ENCODE peak calls at places on chromosomes 3 and 15, in four cellular contexts. I is heart right ventricle, W is A549, S is epithelial cell of esophagus. V is an unnamed sample.

GRCh38 chr3:26058774-26059455 is 269.0 kb downstream of the OXSM start:
- DNase-seq in I (no peak), W (no peak), S (no peak), V (no peak)

GRCh38 chr3:120983841-120984240 is 75.8 kb downstream of the STXBP5L start:
- DNase-seq in I (no peak), W (no peak), S (peak; percentile 16), V (no peak)

GRCh38 chr3:164233951-164234350 is 844.3 kb downstream of the SI start:
- DNase-seq in I (no peak), W (no peak), S (no peak), V (no peak)

GRCh38 chr3:32850226-32850625 is 32.4 kb downstream of the TRIM71 start:
- DNase-seq in I (no peak), W (no peak), S (no peak), V (no peak)

GRCh38 chr3:113279686-113280085 is 68.3 kb downstream of the BOC start:
- DNase-seq in I (no peak), W (no peak), S (no peak), V (no peak)

GRCh38 chr3:46905661-46906451 is 28.3 kb downstream of the PTH1R start:
- DNase-seq in I (no peak), W (no peak), S (no peak), V (no peak)

GRCh38 chr3:31377045-31377642 is 155.6 kb upstream of the STT3B start:
- DNase-seq in I (no peak), W (peak; percentile 43), S (peak; percentile 97), V (no peak)

GRCh38 chr15:68415061-68415460 is 16.9 kb downstream of the ITGA11 start:
- DNase-seq in I (peak; percentile 2), W (no peak), S (no peak), V (no peak)

GRCh38 chr15:33242165-33242564 is 47.7 kb upstream of the FMN1 start:
- DNase-seq in I (no peak), W (peak; percentile 49), S (peak; percentile 99), V (no peak)

GRCh38 chr15:80568298-80568697 is 126.8 kb upstream of the ABHD17C start:
- DNase-seq in I (no peak), W (no peak), S (peak; percentile 79), V (no peak)

GRCh38 chr3:14540209-14540575 is at the start of gene GRIP2:
- DNase-seq in I (peak; percentile 61), W (no peak), S (no peak), V (no peak)

GRCh38 chr3:194249323-194250103 is 101.6 kb downstream of the CPN2 start:
- DNase-seq in I (no peak), W (no peak), S (no peak), V (no peak)

GRCh38 chr3:148955544-148956346 is 35.6 kb upstream of the GYG1 start:
- DNase-seq in I (peak; percentile 72), W (peak; percentile 19), S (peak; percentile 60), V (no peak)

GRCh38 chr3:141940204-141940776 is 63.8 kb downstream of the ATP1B3 start:
- DNase-seq in I (no peak), W (peak; percentile 47), S (peak; percentile 99), V (no peak)

GRCh38 chr3:104598848-104599501 is 767.7 kb upstream of the ALCAM start:
- DNase-seq in I (no peak), W (no peak), S (peak; percentile 80), V (no peak)

GRCh38 chr3:37254316-37254715 is 79.9 kb upstream of the LRRFIP2 start:
- DNase-seq in I (no peak), W (no peak), S (no peak), V (no peak)

GRCh38 chr15:70825841-70826240 is 28.1 kb downstream of the LARP6 start:
- DNase-seq in I (no peak), W (no peak), S (no peak), V (no peak)

GRCh38 chr15:28983432-28984311 is 97.9 kb downstream of the APBA2 start:
- DNase-seq in I (no peak), W (no peak), S (no peak), V (no peak)

GRCh38 chr3:192408007-192408655 is 319.2 kb downstream of the FGF12 start:
- DNase-seq in I (peak; percentile 11), W (no peak), S (peak; percentile 20), V (no peak)

GRCh38 chr3:180910823-180911222 is 1.6 kb upstream of the FXR1 start:
- DNase-seq in I (no peak), W (no peak), S (no peak), V (no peak)

GRCh38 chr3:99758502-99759177 is 59.0 kb upstream of the CMSS1 start:
- DNase-seq in I (no peak), W (no peak), S (peak; percentile 14), V (no peak)

GRCh38 chr3:79162653-79163052 is 605.1 kb downstream of the ROBO1 start:
- DNase-seq in I (no peak), W (no peak), S (no peak), V (no peak)

GRCh38 chr3:8767667-8768363 is 1.6 kb downstream of the OXTR start:
- DNase-seq in I (no peak), W (no peak), S (peak; percentile 86), V (no peak)
- H3K4me3 ChIP-seq in I (no peak overlapping the region), W (no peak overlapping the region), S (peak overlapping the region; percentile 27), V (peak overlapping the region; percentile 58)

GRCh38 chr3:127857270-127857801 is 35.0 kb upstream of the MGLL start:
- DNase-seq in I (no peak), W (no peak), S (peak; percentile 21), V (no peak)
- TF ChIP-seq CTCF in I (no peak), W (no peak), S (peak; percentile 29), V (peak; percentile 32)

DNA sequence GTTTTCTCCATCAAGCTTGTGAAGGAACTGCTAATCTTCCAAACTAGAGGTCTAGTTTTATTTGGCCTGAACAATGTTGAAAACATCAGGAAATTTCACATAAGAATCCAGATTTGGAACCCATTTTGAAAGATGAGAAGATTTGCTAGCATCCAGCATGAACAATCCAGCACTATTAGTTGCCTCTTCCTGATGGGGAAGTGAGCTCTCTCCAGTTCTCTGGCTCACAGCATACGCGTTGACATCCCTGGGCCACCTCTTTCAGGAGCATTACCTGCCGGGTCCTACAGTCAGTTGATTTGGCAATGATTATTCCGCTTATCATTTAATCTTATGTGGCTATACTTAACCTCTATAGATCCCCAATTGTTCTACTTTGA is 10.9 kb downstream of the GPR87 start:
- DNase-seq in I (no peak), W (no peak), S (peak; percentile 54), V (no peak)
- H3K4me3 ChIP-seq in I (no peak overlapping the region), W (no peak overlapping the region), S (no peak overlapping the region), V (no peak overlapping the region)

DNA sequence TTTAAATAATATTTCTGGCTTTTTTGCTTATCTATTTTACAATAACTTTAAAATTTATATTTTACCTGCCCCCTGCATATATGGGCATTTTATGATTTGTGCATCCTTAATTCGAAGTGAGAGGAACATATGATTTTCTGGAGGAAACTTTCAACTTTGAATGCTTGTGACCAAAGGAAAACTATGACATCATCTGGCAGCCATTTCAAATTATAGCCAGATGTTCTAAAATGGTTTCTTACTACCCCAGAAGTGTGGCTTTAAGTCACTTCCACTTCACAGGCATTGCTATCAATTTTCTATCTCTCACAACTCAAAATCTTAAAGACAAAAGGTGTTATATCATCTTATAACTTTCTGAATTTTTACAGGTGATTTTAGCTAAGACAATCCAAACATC is 508.8 kb downstream of the RBMS3 start:
- DNase-seq in I (no peak), W (no peak), S (no peak), V (no peak)
- TF ChIP-seq CTCF in I (no peak), W (no peak), S (no peak), V (no peak)

DNA sequence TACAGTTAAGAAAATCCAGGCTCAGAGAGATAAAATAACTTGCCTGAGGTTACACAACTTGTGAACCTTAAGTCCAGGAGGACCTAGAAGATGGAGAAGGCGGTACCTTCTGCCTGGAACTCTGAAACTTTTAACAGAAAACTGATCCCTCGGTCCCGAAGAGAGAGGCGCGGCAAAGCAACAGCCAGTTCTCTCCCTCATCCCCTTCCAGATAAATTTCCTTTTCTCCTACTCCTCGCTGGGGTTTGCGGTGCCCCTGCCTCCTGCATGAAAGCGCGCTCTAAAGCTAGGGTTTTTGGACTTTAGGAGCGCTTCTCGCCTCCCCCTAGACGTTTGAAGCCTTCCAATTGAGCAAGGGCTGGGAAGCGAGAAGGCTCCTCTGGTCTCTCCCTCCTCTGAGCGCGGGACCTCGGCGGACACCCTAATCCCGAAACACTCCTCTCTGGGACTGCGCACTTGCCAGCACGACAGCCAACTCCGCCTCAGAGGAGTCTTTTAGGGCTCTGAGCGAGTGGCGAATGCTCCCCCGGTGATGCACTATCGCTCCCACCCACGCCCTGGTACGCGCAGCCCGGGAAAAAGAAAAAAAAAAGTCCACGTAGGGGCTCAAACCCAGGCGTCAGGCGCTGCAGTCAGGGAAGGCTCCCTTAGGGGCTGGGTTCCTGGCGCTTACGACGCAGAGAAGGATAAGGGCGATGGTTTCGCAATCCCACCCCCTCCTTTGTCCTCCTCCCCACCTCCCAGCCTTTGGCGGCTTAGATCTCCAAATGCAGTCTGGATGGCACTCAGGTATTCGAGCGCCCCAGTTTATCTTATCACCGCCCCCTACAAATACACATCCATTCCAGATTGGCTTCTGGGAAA is 7.9 kb upstream of the EOMES start:
- DNase-seq in I (no peak), W (no peak), S (no peak), V (no peak)
- H3K4me3 ChIP-seq in I (peak overlapping the region; percentile 23), W (peak overlapping the region; percentile 30), S (no peak overlapping the region), V (no peak overlapping the region)